ENCODE peak calls at places on chromosomes 1 and 21, in six cellular contexts. I is SJSA1; M is HCT116; U is Panc1; Z is neural progenitor cell; O is CD8-positive, alpha-beta T cell. R is an unnamed sample.

GRCh38 chr1:198656500-198656932 is 17.7 kb downstream of the PTPRC start:
- DNase-seq in I (no peak), M (no peak), U (no peak), Z (no peak), O (peak; percentile 52), R (no peak)

GRCh38 chr1:59505596-59506028 is 208.7 kb downstream of the FGGY start:
- DNase-seq in I (no peak), M (no peak), U (no peak), Z (peak; percentile 17), O (no peak), R (no peak)

GRCh38 chr1:168974611-168975010 is 131.9 kb upstream of the ATP1B1 start:
- DNase-seq in I (no peak), M (no peak), U (no peak), Z (no peak), O (no peak), R (no peak)

GRCh38 chr1:236870721-236871120 is 75.6 kb downstream of the MTR start:
- DNase-seq in I (no peak), M (no peak), U (no peak), Z (no peak), O (no peak), R (no peak)

GRCh38 chr1:61098906-61099437 is 16.6 kb downstream of the NFIA start:
- DNase-seq in I (no peak), M (no peak), U (no peak), Z (no peak), O (no peak), R (no peak)

GRCh38 chr1:84164567-84165021 is 20.5 kb downstream of the PRKACB start:
- DNase-seq in I (no peak), M (no peak), U (no peak), Z (no peak), O (no peak), R (no peak)

GRCh38 chr1:67664048-67664447 is 21.0 kb upstream of the GADD45A start:
- DNase-seq in I (no peak), M (no peak), U (no peak), Z (no peak), O (no peak), R (no peak)

GRCh38 chr1:21931171-21932093 is 5.7 kb downstream of the HSPG2 start:
- DNase-seq in I (peak; percentile 97), M (peak; percentile 43), U (no peak), Z (no peak), O (no peak), R (no peak)

GRCh38 chr1:116988908-116989307 is 12.7 kb upstream of the CD101 start:
- DNase-seq in I (no peak), M (no peak), U (no peak), Z (no peak), O (no peak), R (no peak)

GRCh38 chr1:27179373-27179772 is 24.4 kb upstream of the SLC9A1 start:
- DNase-seq in I (no peak), M (no peak), U (no peak), Z (no peak), O (no peak), R (no peak)

GRCh38 chr1:50473513-50473912 is 50.3 kb upstream of the DMRTA2 start:
- DNase-seq in I (no peak), M (no peak), U (no peak), Z (no peak), O (no peak), R (no peak)

GRCh38 chr1:16451868-16452528 is 11.5 kb downstream of the NECAP2 start:
- DNase-seq in I (no peak), M (no peak), U (no peak), Z (no peak), O (no peak), R (no peak)

GRCh38 chr1:25804964-25805862 is 5.2 kb downstream of the SELENON start:
- DNase-seq in I (no peak), M (no peak), U (no peak), Z (no peak), O (no peak), R (no peak)

GRCh38 chr1:166840309-166841302 is 1.3 kb downstream of the POGK start:
- DNase-seq in I (no peak), M (no peak), U (no peak), Z (no peak), O (no peak), R (no peak)

GRCh38 chr1:151893176-151893924 is 16.0 kb downstream of the THEM4 start:
- DNase-seq in I (peak; percentile 59), M (no peak), U (no peak), Z (no peak), O (no peak), R (no peak)

GRCh38 chr1:41611068-41611931 is 126.8 kb upstream of the EDN2 start:
- DNase-seq in I (no peak), M (no peak), U (no peak), Z (no peak), O (no peak), R (no peak)

GRCh38 chr1:198713081-198713480 is 74.2 kb downstream of the PTPRC start:
- DNase-seq in I (no peak), M (no peak), U (peak; percentile 18), Z (no peak), O (no peak), R (no peak)

GRCh38 chr1:65630855-65631254 is 161.8 kb upstream of the PDE4B start:
- DNase-seq in I (no peak), M (no peak), U (no peak), Z (no peak), O (no peak), R (no peak)

GRCh38 chr1:243455760-243456651 is 200.2 kb downstream of the SDCCAG8 start:
- DNase-seq in I (no peak), M (no peak), U (no peak), Z (no peak), O (no peak), R (no peak)

GRCh38 chr1:202127061-202127460 is 4.3 kb downstream of the GPR37L1 start:
- DNase-seq in I (no peak), M (no peak), U (no peak), Z (no peak), O (no peak), R (no peak)

GRCh38 chr1:91582431-91582921 is 81.8 kb downstream of the CDC7 start:
- DNase-seq in I (peak; percentile 73), M (no peak), U (no peak), Z (no peak), O (no peak), R (no peak)

GRCh38 chr1:42736152-42736551 is 3.9 kb downstream of the CLDN19 start:
- DNase-seq in I (no peak), M (no peak), U (no peak), Z (peak; percentile 32), O (no peak), R (no peak)

GRCh38 chr1:91569411-91570104 is 68.9 kb downstream of the CDC7 start:
- DNase-seq in I (peak; percentile 76), M (peak; percentile 24), U (no peak), Z (no peak), O (no peak), R (no peak)

GRCh38 chr1:157523774-157524501 is 28.4 kb downstream of the FCRL5 start:
- DNase-seq in I (no peak), M (no peak), U (no peak), Z (no peak), O (no peak), R (no peak)

GRCh38 chr1:213244664-213245091 is 193.6 kb downstream of the RPS6KC1 start:
- DNase-seq in I (no peak), M (peak; percentile 13), U (no peak), Z (peak; percentile 68), O (no peak), R (peak; percentile 37)

GRCh38 chr1:73065585-73065984 is 783.2 kb upstream of the NEGR1 start:
- DNase-seq in I (no peak), M (no peak), U (no peak), Z (peak; percentile 84), O (no peak), R (no peak)

GRCh38 chr21:21174676-21175075 is 176.5 kb downstream of the NCAM2 start:
- DNase-seq in I (no peak), M (no peak), U (no peak), Z (no peak), O (no peak), R (no peak)

GRCh38 chr1:1665815-1666251 is 7.0 kb upstream of the CDK11B start:
- DNase-seq in I (peak; percentile 47), M (no peak), U (no peak), Z (peak; percentile 60), O (no peak), R (no peak)

GRCh38 chr21:34996304-34997081 is 52.6 kb downstream of the RUNX1 start:
- DNase-seq in I (no peak), M (no peak), U (no peak), Z (no peak), O (no peak), R (no peak)

GRCh38 chr1:194014004-194014403 is 827.6 kb upstream of the B3GALT2 start:
- DNase-seq in I (no peak), M (no peak), U (no peak), Z (no peak), O (no peak), R (no peak)
- H3K27ac ChIP-seq in I (no peak overlapping the region), M (no peak overlapping the region), U (no peak overlapping the region), Z (no peak overlapping the region), O (no peak overlapping the region), R (no peak overlapping the region)

DNA sequence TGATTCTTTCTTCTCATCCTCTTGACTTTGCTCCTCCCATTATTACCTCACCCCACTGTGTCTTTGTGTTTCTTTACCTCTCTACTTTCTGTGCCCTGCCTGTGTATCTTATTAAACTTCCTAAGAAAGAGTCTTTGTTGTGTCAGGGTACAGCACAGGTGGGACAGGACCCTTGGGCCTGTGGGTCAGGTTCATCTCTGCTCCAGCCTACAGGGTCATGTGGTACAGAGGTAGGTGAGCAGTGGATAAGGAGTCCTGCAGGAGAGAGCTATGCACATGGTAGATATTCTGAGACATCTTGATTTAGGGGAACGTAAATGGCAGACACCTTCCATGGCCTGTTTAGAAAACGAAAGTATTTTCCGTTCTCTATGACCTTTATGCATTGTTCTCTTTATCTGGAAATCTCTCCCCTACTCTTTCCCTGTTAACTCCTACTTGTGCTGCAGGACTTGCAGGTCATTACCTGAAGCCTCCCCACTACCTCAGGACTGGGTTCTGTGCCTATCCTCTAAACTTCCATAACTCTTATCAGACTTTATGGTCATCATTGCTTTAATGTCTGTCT is 9.9 kb downstream of the GIPC2 start:
- DNase-seq in I (no peak), M (no peak), U (no peak), Z (no peak), O (no peak), R (no peak)
- H3K27ac ChIP-seq in I (no peak overlapping the region), M (no peak overlapping the region), U (no peak overlapping the region), Z (no peak overlapping the region), O (no peak overlapping the region), R (no peak overlapping the region)

DNA sequence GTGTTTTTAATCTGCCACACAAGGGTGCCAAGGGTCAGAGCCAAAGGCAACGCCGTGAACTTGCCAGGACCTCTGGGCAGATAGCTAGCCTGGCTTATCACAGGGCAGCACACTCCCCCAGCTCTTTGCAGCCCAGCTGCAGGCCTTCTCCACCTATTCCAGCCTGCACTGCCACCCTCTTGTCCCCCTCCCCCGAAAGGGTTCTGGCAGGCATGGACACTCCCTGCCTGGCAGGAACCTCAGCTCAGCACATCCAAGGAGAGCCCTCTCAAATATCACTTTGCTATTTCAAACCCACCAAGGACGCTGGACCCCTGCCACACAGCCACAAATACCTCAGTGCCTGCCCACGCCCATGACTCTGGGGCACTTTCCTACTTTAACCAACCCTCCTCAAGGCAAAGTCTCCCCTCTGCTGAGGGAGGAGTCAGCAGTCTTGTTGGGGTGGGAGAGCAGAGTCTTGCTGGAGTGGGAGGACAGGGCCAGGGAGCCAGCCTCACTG is 9.1 kb downstream of the SSBP3 start:
- DNase-seq in I (no peak), M (no peak), U (no peak), Z (no peak), O (no peak), R (no peak)
- H3K27ac ChIP-seq in I (no peak overlapping the region), M (no peak overlapping the region), U (peak overlapping the region; percentile 60), Z (no peak overlapping the region), O (no peak overlapping the region), R (no peak overlapping the region)

GRCh38 chr1:93814059-93814794 is 64.8 kb downstream of the DNTTIP2 start:
- DNase-seq in I (peak; percentile 70), M (peak; percentile 82), U (peak; percentile 87), Z (peak; percentile 82), O (no peak), R (peak; percentile 79)
- H3K27ac ChIP-seq in I (peak overlapping the region; percentile 10), M (no peak overlapping the region), U (peak overlapping the region; percentile 69), Z (no peak overlapping the region), O (no peak overlapping the region), R (no peak overlapping the region)

R was measured in iPS DF 6.9.